ENCODE peak calls at places on chromosomes 13 and 19, in five cellular contexts. B is brain microvascular endothelial cell, Q is PC-9, E is psoas muscle, D is H7. R is an unnamed sample.

GRCh38 chr19:14425696-14426138 is 6.6 kb upstream of the DDX39A start:
- DNase-seq in E (no peak), D (no peak), Q (no peak), B (peak; percentile 46), R (no peak)

GRCh38 chr19:55647732-55648656 is at the start of gene CCDC106:
- DNase-seq in Q (no peak), D (peak; percentile 94), E (peak; percentile 86), B (peak; percentile 60), R (no peak)

GRCh38 chr13:53104120-53104519 is 75.5 kb downstream of the OLFM4 start:
- DNase-seq in E (no peak), Q (no peak), D (no peak), B (no peak), R (no peak)

GRCh38 chr19:10452726-10453620 is 32.6 kb downstream of the PDE4A start:
- DNase-seq in D (peak; percentile 68), B (no peak), E (no peak), Q (no peak), R (no peak)

GRCh38 chr13:59680429-59681024 is 483.2 kb downstream of the DIAPH3 start:
- DNase-seq in Q (no peak), B (no peak), D (no peak), E (no peak), R (no peak)

GRCh38 chr13:73177017-73177416 is 118.2 kb downstream of the KLF5 start:
- DNase-seq in E (no peak), D (no peak), Q (no peak), B (no peak), R (no peak)

GRCh38 chr19:35549174-35549788 is 3.9 kb downstream of the TMEM147 start:
- DNase-seq in Q (peak; percentile 46), E (no peak), B (peak; percentile 11), D (peak; percentile 95), R (no peak)

GRCh38 chr19:47427241-47428176 is 8.2 kb upstream of the MEIS3 start:
- DNase-seq in E (no peak), Q (peak; percentile 78), B (peak; percentile 40), D (peak; percentile 88), R (no peak)

GRCh38 chr13:29496241-29496712 is 99.2 kb downstream of the SLC7A1 start:
- DNase-seq in Q (peak; percentile 41), D (no peak), B (no peak), E (no peak), R (no peak)

GRCh38 chr19:39845621-39846175 is 481 bp downstream of the FBL start:
- DNase-seq in D (no peak), E (no peak), Q (no peak), B (no peak), R (no peak)

GRCh38 chr19:46080561-46080960 is 39.8 kb upstream of the IGFL4 start:
- DNase-seq in B (peak; percentile 98), Q (peak; percentile 69), E (no peak), D (no peak), R (peak; percentile 68)

GRCh38 chr13:20035130-20035529 is 76.6 kb downstream of the ZMYM2 start:
- DNase-seq in D (no peak), B (no peak), Q (no peak), E (no peak), R (no peak)

GRCh38 chr13:32838985-32839384 is 177.2 kb upstream of the KL start:
- DNase-seq in Q (no peak), E (no peak), B (peak; percentile 14), D (no peak), R (no peak)

GRCh38 chr13:70391678-70392077 is 283.4 kb upstream of the KLHL1 start:
- DNase-seq in E (no peak), D (no peak), Q (no peak), B (no peak), R (no peak)

GRCh38 chr19:995051-995827 is 5.0 kb upstream of the GRIN3B start:
- DNase-seq in E (no peak), D (no peak), Q (peak; percentile 98), B (no peak), R (no peak)

GRCh38 chr13:73610799-73611592 is 523.2 kb downstream of the KLF12 start:
- DNase-seq in D (no peak), B (no peak), E (no peak), Q (no peak), R (no peak)

GRCh38 chr13:78121459-78122348 is 203.1 kb upstream of the EDNRB start:
- DNase-seq in E (peak; percentile 38), Q (no peak), B (peak; percentile 54), D (peak; percentile 10), R (peak; percentile 29)

GRCh38 chr19:47228168-47228936 is 2.6 kb downstream of the BBC3 start:
- DNase-seq in E (peak; percentile 75), D (peak; percentile 80), B (no peak), Q (peak; percentile 72), R (no peak)

GRCh38 chr13:111639994-111640393 is 319.6 kb downstream of the TEX29 start:
- DNase-seq in Q (no peak), D (no peak), E (peak; percentile 79), B (no peak), R (no peak)

GRCh38 chr19:30752876-30753275 is 380.7 kb downstream of the ZNF536 start:
- DNase-seq in Q (no peak), E (no peak), B (no peak), D (no peak), R (no peak)

GRCh38 chr19:10074153-10074552 is 12.0 kb upstream of the SHFL start:
- DNase-seq in D (peak; percentile 86), B (peak; percentile 7), E (no peak), Q (no peak), R (no peak)

GRCh38 chr19:1220452-1221037 is 15.0 kb downstream of the STK11 start:
- DNase-seq in Q (no peak), B (no peak), D (no peak), E (no peak), R (no peak)

GRCh38 chr19:39679056-39679790 is 23.5 kb downstream of the LGALS16 start:
- DNase-seq in D (no peak), B (no peak), E (peak; percentile 60), Q (no peak), R (no peak)

GRCh38 chr13:60689076-60689475 is 292.1 kb downstream of the TDRD3 start:
- DNase-seq in E (no peak), D (no peak), Q (no peak), B (no peak), R (no peak)

DNA sequence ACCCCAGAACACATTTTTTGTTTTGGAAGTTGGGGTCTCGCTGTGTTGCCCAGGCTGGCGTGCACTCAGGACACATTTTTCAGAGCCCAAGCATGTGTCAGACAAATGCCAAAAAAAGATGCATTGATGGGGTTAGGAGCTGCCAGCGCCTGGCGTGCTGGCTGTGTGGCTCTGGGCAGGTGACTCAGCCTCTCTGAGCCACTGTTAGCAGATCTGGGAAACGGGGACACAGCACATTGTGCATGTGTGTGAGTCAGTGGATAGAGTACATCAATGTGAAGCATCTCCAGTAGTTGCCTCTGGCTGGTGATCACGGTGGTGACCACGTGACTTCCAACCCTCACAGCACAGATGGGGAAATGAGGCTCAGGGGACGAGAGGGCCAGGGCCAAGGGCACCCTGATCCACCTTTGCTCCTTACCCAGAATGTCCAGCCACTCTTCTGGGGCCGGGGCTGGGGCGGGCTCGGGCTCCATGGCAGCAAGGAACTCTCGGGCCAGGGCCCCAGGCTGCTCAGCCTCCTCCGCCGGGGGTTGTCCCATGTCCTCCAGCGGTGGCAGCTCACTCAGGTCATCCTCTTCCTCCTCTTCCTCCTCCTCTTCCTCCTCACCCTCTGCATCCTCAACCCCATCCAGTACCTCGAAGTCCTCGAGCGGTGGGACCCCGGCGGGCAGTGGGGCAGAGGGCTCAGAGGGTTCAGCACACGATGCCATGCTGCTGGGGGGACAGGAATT is 1.9 kb downstream of the FKBP8 start:
- DNase-seq in D (peak; percentile 37), Q (no peak), E (no peak), B (no peak), R (no peak)
- H3K4me3 ChIP-seq in D (no peak overlapping the region), Q (no peak overlapping the region), E (no peak overlapping the region), B (no peak overlapping the region), R (no peak overlapping the region)

GRCh38 chr13:28099396-28100148 is 804 bp downstream of the FLT3 start:
- DNase-seq in Q (no peak), B (no peak), D (peak; percentile 54), E (no peak), R (no peak)

GRCh38 chr13:28094311-28094710 is 6.1 kb downstream of the FLT3 start:
- DNase-seq in Q (no peak), D (no peak), B (no peak), E (no peak), R (no peak)

GRCh38 chr13:28097503-28097902 is 2.9 kb downstream of the FLT3 start:
- DNase-seq in D (no peak), Q (no peak), B (no peak), E (no peak), R (no peak)

GRCh38 chr13:28089065-28089464 is 11.3 kb downstream of the FLT3 start:
- DNase-seq in B (no peak), Q (no peak), E (no peak), D (no peak), R (no peak)

DNA sequence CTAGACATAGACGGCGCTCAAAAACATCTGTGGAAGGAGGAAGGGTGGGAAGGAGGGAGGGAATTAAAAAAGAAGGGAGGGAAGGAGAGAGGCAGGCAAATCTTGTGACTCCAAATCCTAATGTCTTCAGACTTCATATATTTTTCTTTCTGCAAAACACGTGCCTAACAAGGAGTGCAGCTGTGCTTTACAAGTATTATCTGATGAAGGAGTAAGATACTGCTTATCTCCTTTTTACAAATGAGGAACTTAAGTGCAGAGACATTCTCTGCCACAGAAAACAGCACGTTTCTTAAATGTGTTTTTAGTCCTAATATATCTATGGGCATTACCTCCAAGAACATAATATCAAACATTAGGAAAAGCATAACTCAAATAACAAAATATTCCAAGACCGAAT is 6.5 kb downstream of the FLT3 start:
- DNase-seq in E (no peak), Q (no peak), B (no peak), D (no peak), R (no peak)
- H3K27me3 ChIP-seq in E (no peaks in the 10 kb centered on the region), Q (peaks cover 64% of the 10 kb centered on the region), B (peaks cover 13% of the 10 kb centered on the region), D (peaks cover 7% of the 10 kb centered on the region), R (peaks cover 4% of the 10 kb centered on the region)

GRCh38 chr13:97338571-97338970 is 95.4 kb upstream of the RAP2A start:
- DNase-seq in Q (no peak), B (no peak), E (peak; percentile 58), D (no peak), R (no peak)

GRCh38 chr13:97340399-97340798 is 93.6 kb upstream of the RAP2A start:
- DNase-seq in B (no peak), D (no peak), Q (no peak), E (no peak), R (no peak)

GRCh38 chr13:97337985-97338384 is 96.0 kb upstream of the RAP2A start:
- DNase-seq in E (no peak), Q (no peak), D (no peak), B (no peak), R (no peak)

GRCh38 chr13:97339989-97340361 is 94.0 kb upstream of the RAP2A start:
- DNase-seq in B (no peak), D (no peak), E (no peak), Q (no peak), R (no peak)

GRCh38 chr13:97339019-97339988 is 94.7 kb upstream of the RAP2A start:
- DNase-seq in D (no peak), E (no peak), B (peak; percentile 34), Q (no peak), R (no peak)
- H3K4me3 ChIP-seq in D (no peak overlapping the region), E (peak overlapping the region; percentile 22), B (no peak overlapping the region), Q (no peak overlapping the region), R (no peak overlapping the region)

DNA sequence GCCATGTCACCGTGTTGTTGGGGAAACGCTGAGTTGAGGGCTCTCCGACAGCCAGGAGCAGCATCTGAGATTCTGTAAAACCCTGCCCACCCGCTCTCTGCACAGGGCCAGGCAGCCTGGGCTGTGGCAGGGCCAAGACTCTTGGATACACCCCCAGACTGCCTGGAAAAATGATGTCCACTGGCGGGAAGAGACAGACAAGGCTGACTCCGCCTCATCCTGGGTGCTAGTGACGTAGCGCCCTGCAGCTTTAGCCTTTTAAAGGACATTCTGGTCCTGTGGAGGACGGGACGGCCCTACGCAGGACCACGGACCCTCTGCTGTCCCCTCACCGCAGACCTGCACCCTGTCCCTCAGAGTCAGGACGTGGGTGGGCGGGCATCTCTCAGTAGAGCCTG is 20.7 kb upstream of the LILRA2 start:
- DNase-seq in Q (no peak), D (no peak), B (no peak), E (no peak), R (no peak)
- H3K27me3 ChIP-seq in Q (peaks cover 90% of the 10 kb centered on the region), D (no peaks in the 10 kb centered on the region), B (no peaks in the 10 kb centered on the region), E (no peaks in the 10 kb centered on the region), R (no peaks in the 10 kb centered on the region)

R was measured in kidney epithelial cell.